ENCODE peak calls at places on chromosome 18, in ten cellular contexts. R is BJ; U is A673; P is cardiac muscle cell; I is colonic mucosa; Q is CD8-positive, alpha-beta memory T cell; K is tibial nerve; A is gastrocnemius medialis; E is kidney; B is GM23338. Y is an unnamed sample. For H3K36me3, the result is how much of the 10 kb centered on the place peaks cover.

GRCh38 chr18:11981633-11982366 is 493 bp downstream of the IMPA2 start:
- DNase-seq in B (peak), A (no peak), R (no peak), U (no peak), Q (no peak), K (no peak), P (peak), I (peak), E (peak), Y (peak)

GRCh38 chr18:30359521-30359920 is 683.0 kb downstream of the DSC3 start:
- DNase-seq in P (no peak), E (no peak), K (no peak), R (no peak), A (no peak), B (no peak), U (no peak), Q (no peak), I (no peak), Y (no peak)

GRCh38 chr18:76013041-76013440 is 482.0 kb downstream of the ZNF516 start:
- DNase-seq in I (no peak), K (no peak), R (no peak), E (no peak), P (no peak), A (no peak), U (no peak), B (no peak), Q (no peak), Y (no peak)

GRCh38 chr18:34729264-34729663 is 19.2 kb downstream of the DTNA start:
- DNase-seq in I (peak), B (peak), P (peak), Q (no peak), E (no peak), A (no peak), R (no peak), U (peak), K (no peak), Y (peak)

GRCh38 chr18:11751305-11752115 is 62.4 kb downstream of the GNAL start:
- DNase-seq in K (no peak), I (no peak), P (no peak), U (peak), B (peak), E (no peak), A (no peak), Q (no peak), R (no peak), Y (no peak)

GRCh38 chr18:3903341-3903740 is 453.4 kb downstream of the TGIF1 start:
- DNase-seq in E (no peak), Q (no peak), B (no peak), I (no peak), R (peak), K (no peak), A (no peak), U (peak), P (peak), Y (no peak)

GRCh38 chr18:11005528-11005927 is 143.8 kb downstream of the PIEZO2 start:
- DNase-seq in P (peak), U (no peak), K (no peak), B (no peak), Q (no peak), E (no peak), I (peak), A (no peak), R (no peak), Y (no peak)

GRCh38 chr18:24764766-24765165 is 304.3 kb downstream of the HRH4 start:
- DNase-seq in E (no peak), K (no peak), B (no peak), I (no peak), U (no peak), Q (no peak), P (no peak), R (no peak), A (no peak), Y (no peak)

GRCh38 chr18:36613069-36613468 is 215.7 kb downstream of the TPGS2 start:
- DNase-seq in P (no peak), U (no peak), A (no peak), R (no peak), Q (no peak), I (no peak), E (no peak), K (no peak), B (no peak), Y (peak)

GRCh38 chr18:56639094-56639361 is 636 bp upstream of the TXNL1 start:
- DNase-seq in I (no peak), P (no peak), U (peak), R (no peak), Q (no peak), A (no peak), B (peak), E (no peak), K (no peak), Y (no peak)

GRCh38 chr18:75003089-75003488 is 205.8 kb downstream of the PTGR3 start:
- DNase-seq in R (no peak), E (no peak), K (no peak), B (no peak), I (no peak), A (no peak), U (no peak), Q (no peak), P (peak), Y (no peak)

GRCh38 chr18:33833847-33834246 is 255.8 kb downstream of the ASXL3 start:
- DNase-seq in K (no peak), P (no peak), I (no peak), B (no peak), A (no peak), E (no peak), R (no peak), U (peak), Q (no peak), Y (no peak)

GRCh38 chr18:10166164-10166807 is 252.5 kb downstream of the VAPA start:
- DNase-seq in K (no peak), A (no peak), B (no peak), R (no peak), I (no peak), U (no peak), Q (no peak), P (no peak), E (no peak), Y (no peak)

GRCh38 chr18:72544092-72544886 is at the start of gene CBLN2:
- DNase-seq in Q (no peak), U (peak), K (no peak), A (no peak), E (peak), R (no peak), P (peak), B (peak), I (peak), Y (peak)

GRCh38 chr18:26103579-26103978 is 13.2 kb upstream of the SS18 start:
- DNase-seq in I (no peak), R (no peak), B (peak), K (no peak), P (no peak), Q (no peak), U (peak), E (no peak), A (no peak), Y (peak)

GRCh38 chr18:3810271-3810670 is 360.3 kb downstream of the TGIF1 start:
- DNase-seq in K (no peak), Q (no peak), I (no peak), E (no peak), U (no peak), B (no peak), P (peak), R (no peak), A (no peak), Y (no peak)

GRCh38 chr18:31100598-31101147 is 1.5 kb downstream of the DSC2 start:
- DNase-seq in A (no peak), I (peak), Q (no peak), P (peak), E (no peak), B (peak), K (no peak), R (no peak), U (no peak), Y (peak)

GRCh38 chr18:77765468-77765867 is 515.8 kb downstream of the GALR1 start:
- DNase-seq in K (no peak), P (peak), E (no peak), R (no peak), I (no peak), A (no peak), Q (no peak), B (peak), U (peak), Y (peak)

GRCh38 chr18:10378688-10379465 is 75.6 kb upstream of the APCDD1 start:
- DNase-seq in P (no peak), R (peak), B (no peak), K (no peak), I (no peak), E (no peak), Q (no peak), A (no peak), U (no peak), Y (no peak)

GRCh38 chr18:63603772-63604171 is 16.6 kb downstream of the SERPINB13 start:
- DNase-seq in K (no peak), R (no peak), E (no peak), U (no peak), P (no peak), Q (no peak), B (no peak), A (no peak), I (no peak), Y (peak)

GRCh38 chr18:75638223-75638596 is 210.7 kb upstream of the SMIM21 start:
- DNase-seq in E (no peak), B (no peak), P (peak), U (no peak), I (no peak), A (no peak), R (peak), Q (no peak), K (no peak), Y (no peak)

GRCh38 chr18:61824733-61825363 is 68.0 kb downstream of the RNF152 start:
- DNase-seq in R (no peak), P (peak), Q (no peak), K (no peak), B (no peak), A (no peak), U (no peak), I (no peak), E (no peak), Y (no peak)

GRCh38 chr18:2776596-2776995 is 70.2 kb upstream of the EMILIN2 start:
- DNase-seq in K (no peak), A (no peak), P (no peak), U (no peak), I (no peak), B (no peak), R (no peak), Q (no peak), E (no peak), Y (no peak)
- H3K36me3 ChIP-seq in K (half or more), A (half or more), P (under half), U (half or more), I (under half), B (under half), R (under half), Q (half or more), E (under half), Y (under half)

GRCh38 chr18:55529581-55529980 is 58.4 kb downstream of the TCF4 start:
- DNase-seq in P (no peak), B (no peak), U (no peak), K (no peak), A (no peak), Q (no peak), I (no peak), R (no peak), E (no peak), Y (no peak)
- H3K36me3 ChIP-seq in P (under half), B (under half), U (under half), K (under half), A (under half), Q (under half), I (under half), R (under half), E (under half), Y (under half)

DNA sequence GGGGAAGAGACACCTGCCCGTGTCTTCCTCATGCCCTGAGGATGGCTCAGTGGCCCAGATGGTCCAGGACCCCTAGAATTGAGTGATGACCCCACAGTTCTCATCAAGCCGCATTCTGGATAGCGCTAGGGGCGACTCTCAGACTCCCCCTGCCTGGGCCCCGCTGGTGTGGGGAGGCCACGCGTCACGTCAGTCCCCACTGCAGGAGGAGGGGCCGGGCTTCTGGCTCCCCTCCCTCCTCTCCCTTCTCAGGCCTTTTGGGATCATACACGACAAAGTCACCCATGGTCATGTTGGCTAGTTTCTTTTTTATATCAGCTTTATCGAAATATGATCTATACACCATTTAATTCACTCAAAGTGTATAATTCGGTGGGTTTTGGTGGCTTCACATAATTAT is 61.5 kb downstream of the NFATC1 start:
- DNase-seq in R (no peak), E (no peak), A (no peak), B (no peak), I (no peak), U (no peak), Q (no peak), P (no peak), K (no peak), Y (no peak)
- H3K36me3 ChIP-seq in R (under half), E (under half), A (under half), B (under half), I (under half), U (under half), Q (under half), P (under half), K (half or more), Y (under half)

GRCh38 chr18:13070460-13070859 is 79.3 kb downstream of the CEP192 start:
- DNase-seq in K (no peak), E (no peak), B (no peak), Q (no peak), U (no peak), R (no peak), I (no peak), A (no peak), P (peak), Y (no peak)

GRCh38 chr18:13061630-13062189 is 70.5 kb downstream of the CEP192 start:
- DNase-seq in A (no peak), K (no peak), R (no peak), Q (no peak), E (no peak), P (no peak), U (no peak), I (no peak), B (no peak), Y (no peak)

GRCh38 chr18:13067966-13068365 is 76.8 kb downstream of the CEP192 start:
- DNase-seq in Q (no peak), P (no peak), K (no peak), B (no peak), E (no peak), U (no peak), I (no peak), A (no peak), R (no peak), Y (peak)

DNA sequence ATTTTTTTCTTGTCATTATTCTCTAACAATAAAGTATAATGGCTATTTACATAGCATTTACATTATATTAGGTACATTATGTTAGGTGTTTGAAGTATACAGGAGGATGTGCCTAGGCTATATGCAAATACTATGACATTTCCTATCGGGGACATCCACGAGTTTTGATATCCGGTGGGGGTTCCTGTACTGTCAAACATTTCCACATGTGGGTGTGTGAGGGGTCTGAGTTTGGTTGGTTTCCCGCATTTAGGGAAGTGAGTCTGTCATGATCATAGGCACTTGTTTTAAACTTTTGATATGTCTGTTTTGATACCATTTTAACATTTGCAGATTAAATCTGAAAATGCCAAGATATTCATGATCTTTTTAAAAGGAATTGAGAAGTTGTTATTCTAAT is 76.0 kb downstream of the CEP192 start:
- DNase-seq in E (no peak), R (no peak), B (no peak), K (no peak), I (no peak), Q (no peak), U (no peak), A (no peak), P (no peak), Y (no peak)
- H3K36me3 ChIP-seq in E (under half), R (under half), B (under half), K (half or more), I (under half), Q (under half), U (half or more), A (under half), P (under half), Y (under half)

GRCh38 chr18:58952871-58953270 is 88.2 kb downstream of the ZNF532 start:
- DNase-seq in B (peak), K (no peak), P (no peak), I (no peak), E (no peak), A (no peak), Q (no peak), R (no peak), U (no peak), Y (no peak)

GRCh38 chr18:58952303-58952702 is 87.6 kb downstream of the ZNF532 start:
- DNase-seq in K (no peak), A (no peak), B (no peak), U (no peak), I (no peak), Q (no peak), R (no peak), E (no peak), P (no peak), Y (no peak)

GRCh38 chr18:58953627-58954026 is 89.0 kb downstream of the ZNF532 start:
- DNase-seq in R (no peak), P (peak), E (no peak), Q (no peak), B (no peak), U (no peak), K (no peak), I (no peak), A (no peak), Y (no peak)

GRCh38 chr18:58954986-58955385 is 90.3 kb downstream of the ZNF532 start:
- DNase-seq in U (no peak), I (no peak), B (no peak), K (no peak), Q (no peak), A (no peak), E (no peak), P (no peak), R (no peak), Y (no peak)

GRCh38 chr18:58955738-58956137 is 91.1 kb downstream of the ZNF532 start:
- DNase-seq in R (no peak), U (no peak), A (no peak), Q (no peak), B (no peak), I (no peak), K (no peak), E (no peak), P (peak), Y (no peak)
- H3K36me3 ChIP-seq in R (under half), U (under half), A (under half), Q (under half), B (half or more), I (under half), K (under half), E (under half), P (under half), Y (under half)

DNA sequence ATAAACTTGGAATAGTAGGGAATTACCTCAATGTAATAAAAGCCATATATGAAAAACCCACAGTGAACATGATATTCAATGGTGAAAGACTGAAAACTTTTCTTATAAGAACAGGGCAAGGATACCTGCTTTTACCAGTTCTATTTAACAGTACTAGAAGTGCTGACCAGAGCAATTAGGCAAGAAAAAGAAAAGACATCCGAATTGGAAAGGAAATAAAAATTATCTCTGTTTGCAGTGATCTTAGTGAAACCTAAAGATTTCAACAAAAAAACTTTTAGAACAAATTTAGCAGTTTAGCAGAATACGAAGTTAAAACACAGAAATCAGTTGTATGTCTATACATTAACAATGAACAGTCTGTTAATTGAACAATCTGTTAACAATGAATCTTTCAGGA is 69.1 kb downstream of the MIB1 start:
- DNase-seq in Q (no peak), E (no peak), I (no peak), K (no peak), B (no peak), U (no peak), R (no peak), P (no peak), A (no peak), Y (no peak)
- H3K36me3 ChIP-seq in Q (under half), E (under half), I (under half), K (half or more), B (under half), U (under half), R (under half), P (under half), A (under half), Y (under half)

DNA sequence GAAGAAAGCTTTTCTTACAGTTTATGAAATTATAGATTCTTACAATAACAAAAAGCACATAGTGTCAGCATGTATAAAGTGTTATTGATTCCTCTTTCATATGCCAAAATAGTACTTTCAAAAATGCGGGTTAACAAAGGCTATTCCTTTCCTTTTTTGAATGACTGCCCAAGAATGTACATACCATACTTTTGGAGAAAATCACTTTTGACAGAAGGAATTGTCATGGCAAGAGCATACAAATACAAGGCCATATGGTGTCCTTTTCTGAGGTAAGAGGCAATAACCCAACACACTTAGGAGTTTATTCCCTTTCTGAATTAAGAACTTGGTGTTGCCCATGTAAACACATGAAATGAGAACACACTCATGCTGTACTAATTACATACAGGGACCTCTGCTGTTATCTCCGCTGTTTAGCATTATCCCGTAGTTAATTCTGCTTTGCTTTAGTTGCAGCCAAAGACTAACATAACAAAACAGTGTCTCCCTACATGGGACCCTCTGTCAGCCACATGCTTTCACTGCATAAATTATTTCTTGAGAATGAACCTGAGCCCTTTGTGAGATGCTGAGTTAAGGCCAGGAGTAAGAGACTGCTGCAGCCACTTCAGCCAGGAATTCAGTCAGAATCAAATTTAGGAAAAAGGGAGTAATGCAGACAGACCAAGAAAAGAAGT is 67.0 kb downstream of the CDH2 start:
- DNase-seq in P (no peak), Q (no peak), K (no peak), I (no peak), E (no peak), U (no peak), A (no peak), B (no peak), R (no peak), Y (no peak)
- H3K36me3 ChIP-seq in P (under half), Q (under half), K (under half), I (under half), E (under half), U (under half), A (under half), B (under half), R (under half), Y (under half)

GRCh38 chr18:23547306-23547705 is 39.0 kb downstream of the NPC1 start:
- DNase-seq in Q (no peak), A (no peak), I (no peak), E (no peak), U (no peak), R (no peak), K (no peak), B (no peak), P (no peak), Y (peak)
- H3K36me3 ChIP-seq in Q (under half), A (half or more), I (under half), E (under half), U (half or more), R (under half), K (half or more), B (half or more), P (under half), Y (under half)

Y was measured in trophoblast cell.